ENCODE peak calls at places on chromosomes 11 and 22, in five cellular contexts. X is mesendoderm, H is PC-9, I is tibial nerve, Z is HAP-1. D is an unnamed sample.
A peak's percentile ranks its signal among the peaks of the same experiment; 100 is the strongest.

GRCh38 chr11:93653080-93653479 is 8.4 kb upstream of the CEP295 start:
- DNase-seq in H (no peak), X (no peak), Z (no peak), I (no peak), D (no peak)

GRCh38 chr22:44623771-44624510 is 78.1 kb upstream of the PRR5 start:
- DNase-seq in X (peak; percentile 44), Z (no peak), H (peak; percentile 59), I (no peak), D (no peak)

GRCh38 chr11:71252782-71253730 is 679 bp upstream of the SHANK2 start:
- DNase-seq in H (peak; percentile 74), X (peak; percentile 74), I (no peak), Z (no peak), D (no peak)

GRCh38 chr11:126007263-126007662 is 55.4 kb downstream of the CDON start:
- DNase-seq in H (peak; percentile 2), Z (no peak), I (peak; percentile 26), X (no peak), D (no peak)

GRCh38 chr11:130582994-130583393 is 134.5 kb downstream of the ADAMTS15 start:
- DNase-seq in Z (no peak), I (no peak), X (no peak), H (no peak), D (no peak)

GRCh38 chr11:45304992-45305335 is 18.8 kb upstream of the SYT13 start:
- DNase-seq in I (no peak), Z (no peak), X (no peak), H (no peak), D (no peak)

GRCh38 chr11:14636119-14636518 is 7.5 kb upstream of the PDE3B start:
- DNase-seq in X (no peak), H (no peak), Z (no peak), I (no peak), D (no peak)

GRCh38 chr11:82794490-82794889 is 60.8 kb upstream of the FAM181B start:
- DNase-seq in X (no peak), Z (no peak), I (no peak), H (no peak), D (no peak)

GRCh38 chr11:63933459-63933858 is 5.3 kb upstream of the NAA40 start:
- DNase-seq in I (no peak), Z (no peak), H (no peak), X (no peak), D (no peak)

GRCh38 chr11:120554771-120555432 is 43.4 kb downstream of the GRIK4 start:
- DNase-seq in X (peak; percentile 73), Z (no peak), I (no peak), H (no peak), D (no peak)
- H3K4me3 ChIP-seq in X (no peak overlapping the region), Z (no peak overlapping the region), I (no peak overlapping the region), H (no peak overlapping the region), D (no peak overlapping the region)

GRCh38 chr11:829116-829945 is 1.6 kb downstream of the CRACR2B start:
- DNase-seq in X (peak; percentile 42), I (no peak), Z (no peak), H (no peak), D (no peak)
- H3K4me1 ChIP-seq in X (peaks cover 11% of the 10 kb centered on the region), I (no peaks in the 10 kb centered on the region), Z (peaks cover 43% of the 10 kb centered on the region), H (peaks cover 32% of the 10 kb centered on the region), D (peaks cover 25% of the 10 kb centered on the region)

DNA sequence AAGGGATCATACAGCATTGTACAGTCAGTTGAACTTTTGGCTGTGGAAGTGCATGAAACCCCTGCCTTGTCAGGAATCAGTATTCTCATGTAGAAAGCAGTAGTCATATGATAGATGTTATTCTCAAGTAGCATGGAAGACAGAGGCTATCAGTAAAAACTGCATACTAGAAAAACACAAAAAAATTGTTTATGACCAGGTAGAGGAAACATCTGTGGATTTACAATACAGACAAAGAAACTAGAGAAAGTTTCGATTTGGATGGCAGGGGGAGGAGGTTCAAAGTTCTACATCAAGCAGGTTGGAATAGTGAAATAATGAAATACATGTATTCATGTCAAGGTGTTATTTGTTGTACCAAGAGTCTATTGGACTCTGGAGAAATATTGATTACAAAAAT is 212.3 kb upstream of the DDI1 start:
- DNase-seq in Z (no peak), I (no peak), X (no peak), H (no peak), D (no peak)
- H3K4me3 ChIP-seq in Z (no peak overlapping the region), I (no peak overlapping the region), X (no peak overlapping the region), H (no peak overlapping the region), D (no peak overlapping the region)

DNA sequence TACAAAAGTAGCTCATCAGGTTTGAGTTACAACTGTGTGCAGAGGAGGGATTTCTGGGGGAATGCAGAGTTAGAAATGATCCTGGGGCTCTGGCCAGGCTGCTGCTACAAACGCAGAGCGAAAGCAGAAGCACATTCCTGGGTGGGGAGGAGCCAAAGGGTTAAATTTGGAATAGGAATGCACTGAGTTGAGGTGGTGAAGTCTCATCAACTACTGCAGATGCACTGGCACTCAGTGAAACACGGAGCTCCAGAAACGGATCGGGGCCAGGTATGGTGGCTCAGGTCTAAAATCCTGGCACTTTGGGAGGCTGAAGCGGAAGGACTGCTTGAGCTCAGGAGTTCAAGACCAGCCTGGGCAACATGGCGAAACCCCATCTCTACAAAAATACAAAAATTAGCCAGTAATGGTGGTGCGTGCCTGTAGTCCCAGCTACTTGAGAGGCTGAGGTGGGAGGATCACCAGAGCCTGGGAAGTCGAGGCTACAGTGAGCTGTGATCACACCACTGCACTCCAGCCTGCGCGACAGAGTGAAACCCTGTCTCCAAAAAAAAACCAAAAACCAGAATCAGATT is 3.2 kb downstream of the CHKA start:
- DNase-seq in Z (no peak), I (no peak), X (peak; percentile 87), H (no peak), D (no peak)
- H3K4me1 ChIP-seq in Z (peaks cover 33% of the 10 kb centered on the region), I (no peaks in the 10 kb centered on the region), X (peaks cover 4% of the 10 kb centered on the region), H (peaks cover 58% of the 10 kb centered on the region), D (no peaks in the 10 kb centered on the region)

DNA sequence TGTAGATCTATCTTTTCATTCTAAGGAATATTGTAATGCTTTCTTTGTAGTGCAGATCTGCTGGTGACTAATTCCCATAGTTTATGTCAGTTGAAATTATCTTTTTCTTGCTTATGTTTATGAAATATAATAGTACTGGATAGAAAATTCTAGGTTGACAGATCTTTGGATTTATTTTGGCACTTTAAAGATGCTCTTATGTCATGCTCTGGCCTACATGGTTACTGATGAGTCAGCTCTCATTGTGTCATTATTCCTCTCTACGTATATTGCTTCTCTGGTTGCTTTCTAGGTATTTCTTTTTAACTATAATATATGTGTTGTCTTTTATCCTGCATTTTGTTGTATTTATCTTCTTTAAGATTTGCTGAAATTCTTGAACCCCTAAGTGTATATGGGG is 955.5 kb upstream of the CHORDC1 start:
- DNase-seq in H (no peak), X (no peak), I (no peak), Z (no peak), D (no peak)
- H3K4me3 ChIP-seq in H (no peak overlapping the region), X (no peak overlapping the region), I (no peak overlapping the region), Z (no peak overlapping the region), D (no peak overlapping the region)

GRCh38 chr11:114132944-114133394 is 73.5 kb downstream of the ZBTB16 start:
- DNase-seq in Z (no peak), H (no peak), X (no peak), I (no peak), D (no peak)
- H3K4me1 ChIP-seq in Z (no peaks in the 10 kb centered on the region), H (no peaks in the 10 kb centered on the region), X (peaks cover 9% of the 10 kb centered on the region), I (no peaks in the 10 kb centered on the region), D (no peaks in the 10 kb centered on the region)